ENCODE peak calls at places on chromosomes 11 and 22, in four cellular contexts. V, F, Q and O are unnamed samples.

GRCh38 chr11:16776716-16777115 is 38.3 kb downstream of the C11orf58 start:
- DNase-seq in V (no peak), F (no peak), Q (no peak), O (no peak)

GRCh38 chr11:30984827-30985226 is 384.7 kb downstream of the DCDC1 start:
- DNase-seq in V (no peak), F (no peak), Q (no peak), O (no peak)

GRCh38 chr11:121465709-121466062 is 12.9 kb upstream of the SORL1-AS1 start:
- DNase-seq in V (no peak), F (no peak), Q (no peak), O (no peak)

GRCh38 chr22:40010752-40011145 is 16.0 kb downstream of the FAM83F start:
- DNase-seq in V (no peak), F (no peak), Q (no peak), O (no peak)

GRCh38 chr22:48670317-48670716 is 1157.4 kb downstream of the BRD1 start:
- DNase-seq in V (no peak), F (no peak), Q (no peak), O (no peak)

GRCh38 chr11:12719221-12719620 is 45.0 kb downstream of the TEAD1 start:
- DNase-seq in V (no peak), F (no peak), Q (no peak), O (no peak)

GRCh38 chr11:31764186-31764730 is 46.9 kb downstream of the PAX6 start:
- DNase-seq in V (no peak), F (no peak), Q (no peak), O (no peak)

GRCh38 chr11:61267437-61267841 is 26.5 kb downstream of the PGA5 start:
- DNase-seq in V (no peak), F (peak), Q (peak), O (no peak)

GRCh38 chr11:34262601-34263081 is 95.2 kb downstream of the ABTB2 start:
- DNase-seq in V (no peak), F (no peak), Q (no peak), O (no peak)

GRCh38 chr22:37301144-37301820 is 19.0 kb downstream of the CYTH4 start:
- DNase-seq in V (no peak), F (no peak), Q (no peak), O (no peak)

GRCh38 chr11:92504534-92504933 is 279.9 kb downstream of the FAT3 start:
- DNase-seq in V (no peak), F (no peak), Q (no peak), O (no peak)

GRCh38 chr11:62880231-62880802 is 379 bp upstream of the SLC3A2 start:
- DNase-seq in V (no peak), F (no peak), Q (no peak), O (peak)

GRCh38 chr11:46142561-46142960 is 21.3 kb upstream of the PHF21A start:
- DNase-seq in V (no peak), F (no peak), Q (no peak), O (no peak)

GRCh38 chr22:24407278-24407665 is 20.1 kb upstream of the ADORA2A start:
- DNase-seq in V (no peak), F (no peak), Q (no peak), O (no peak)

GRCh38 chr11:72023335-72023734 is 24.6 kb downstream of the IL18BP start:
- DNase-seq in V (no peak), F (no peak), Q (no peak), O (no peak)

GRCh38 chr22:50701428-50702154 is 29.0 kb downstream of the SHANK3 start:
- DNase-seq in V (no peak), F (no peak), Q (no peak), O (no peak)

GRCh38 chr11:40380871-40381270 is 1078.6 kb downstream of the LRRC4C start:
- DNase-seq in V (no peak), F (no peak), Q (no peak), O (no peak)

GRCh38 chr22:28369849-28370248 is 309.8 kb downstream of the TTC28 start:
- DNase-seq in V (no peak), F (no peak), Q (peak), O (no peak)

GRCh38 chr11:43358670-43359431 is at the start of gene TTC17:
- DNase-seq in V (peak), F (peak), Q (peak), O (peak)

GRCh38 chr11:86070435-86071056 is 1.7 kb upstream of the PICALM start:
- DNase-seq in V (no peak), F (no peak), Q (no peak), O (no peak)

GRCh38 chr11:10931761-10932700 is 74.2 kb upstream of the ZBED5 start:
- DNase-seq in V (no peak), F (no peak), Q (no peak), O (peak)

GRCh38 chr11:5242933-5243844 is 6.5 kb downstream of the HBG1 start:
- DNase-seq in V (no peak), F (no peak), Q (no peak), O (no peak)

GRCh38 chr11:64850979-64851567 is 6.6 kb upstream of the CDC42BPG start:
- DNase-seq in V (no peak), F (no peak), Q (no peak), O (no peak)

GRCh38 chr22:47797546-47797945 is 1035.1 kb downstream of the TBC1D22A start:
- DNase-seq in V (no peak), F (no peak), Q (no peak), O (no peak)

GRCh38 chr11:13140028-13140870 is 131.1 kb downstream of the RASSF10 start:
- DNase-seq in V (no peak), F (peak), Q (no peak), O (peak)

GRCh38 chr11:10975287-10975721 is 117.5 kb upstream of the ZBED5 start:
- DNase-seq in V (no peak), F (no peak), Q (no peak), O (no peak)

GRCh38 chr11:43989162-43989961 is 46.9 kb downstream of the C11orf96 start:
- DNase-seq in V (no peak), F (no peak), Q (no peak), O (no peak)

GRCh38 chr11:131422491-131422890 is 52.1 kb downstream of the NTM start:
- DNase-seq in V (no peak), F (no peak), Q (no peak), O (peak)

GRCh38 chr11:128521697-128522062 is 65.7 kb downstream of the ETS1 start:
- DNase-seq in V (no peak), F (no peak), Q (no peak), O (no peak)

GRCh38 chr11:134566311-134566710 is 154.3 kb upstream of the B3GAT1 start:
- DNase-seq in V (no peak), F (no peak), Q (no peak), O (no peak)

GRCh38 chr11:44780940-44781631 is 54.3 kb downstream of the TSPAN18 start:
- DNase-seq in V (no peak), F (no peak), Q (peak), O (no peak)

GRCh38 chr11:43923327-43924111 is 18.9 kb upstream of the C11orf96 start:
- DNase-seq in V (no peak), F (no peak), Q (no peak), O (no peak)

DNA sequence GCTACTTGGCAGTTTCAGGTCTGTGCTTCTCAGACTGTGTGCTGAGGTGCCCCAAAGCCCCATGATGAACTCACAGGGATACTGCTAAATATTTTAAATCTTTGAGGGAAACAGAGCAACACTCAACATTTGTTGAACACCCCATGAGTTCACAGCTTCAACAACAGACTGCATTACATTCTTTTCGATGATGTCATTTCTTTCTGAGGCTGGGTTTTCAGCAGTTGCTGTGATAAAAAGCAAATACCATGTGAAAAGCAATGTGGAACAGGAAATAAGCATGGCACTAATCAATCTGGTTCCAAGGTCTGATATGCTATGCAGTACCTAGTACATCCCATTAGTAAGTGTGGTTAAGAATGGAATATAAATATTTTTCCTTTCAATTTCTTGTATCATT is 82.7 kb downstream of the RPL27A start:
- DNase-seq in V (no peak), F (peak), Q (no peak), O (peak)
- TF ChIP-seq RNF2 in V (no peak), F (no peak), Q (no peak), O (no peak)

GRCh38 chr11:76918941-76919386 is 58.2 kb downstream of the ACER3 start:
- DNase-seq in V (no peak), F (peak), Q (peak), O (peak)
- TF ChIP-seq RNF2 in V (no peak), F (no peak), Q (no peak), O (no peak)

DNA sequence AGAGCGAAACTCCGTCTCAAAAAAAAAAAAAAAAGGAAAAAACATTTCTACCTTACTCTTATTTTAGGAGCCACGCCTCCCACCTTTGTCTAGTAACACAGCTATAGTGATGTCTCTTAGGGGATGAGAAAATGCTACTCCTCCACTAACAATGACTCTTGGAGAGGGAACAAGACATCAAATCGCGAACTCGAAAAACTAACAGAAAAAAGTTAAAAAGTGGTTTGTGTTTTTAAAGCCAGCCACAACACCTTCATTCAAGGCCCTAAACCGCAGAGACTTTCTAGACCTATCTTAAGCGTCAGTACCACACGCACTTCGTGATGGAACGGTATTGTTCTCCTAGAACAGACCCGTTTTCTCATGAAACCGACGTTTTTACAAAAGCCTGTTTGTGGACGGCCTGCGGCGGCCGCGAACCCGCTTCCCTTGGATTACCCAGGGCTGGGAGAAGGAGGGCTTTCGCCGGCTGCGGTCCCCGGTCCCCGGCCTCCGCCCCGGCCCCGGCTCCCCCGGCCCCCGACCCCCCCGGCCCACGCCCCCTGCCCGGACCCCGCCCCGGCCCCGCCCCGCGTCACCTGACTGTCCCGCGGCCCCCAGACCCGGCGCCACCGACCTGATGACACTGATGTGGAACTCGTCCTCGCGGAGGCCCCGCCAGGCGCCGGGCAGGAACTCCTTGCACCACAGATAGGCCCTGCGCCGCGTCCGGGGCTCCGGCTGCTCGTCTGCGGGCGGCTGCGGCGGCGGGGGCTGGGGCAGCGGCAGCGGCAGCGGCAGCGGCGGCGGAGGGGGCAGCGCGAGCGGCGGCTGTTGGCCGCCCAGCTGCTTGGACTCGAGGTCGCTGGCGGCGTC is 749 bp downstream of the CHKA start:
- DNase-seq in V (no peak), F (peak), Q (peak), O (no peak)
- TF ChIP-seq RNF2 in V (no peak), F (no peak), Q (no peak), O (no peak)

GRCh38 chr22:32318361-32318760 is 39.3 kb upstream of the RFPL3 start:
- DNase-seq in V (no peak), F (no peak), Q (no peak), O (no peak)

GRCh38 chr22:32322986-32323385 is 34.7 kb upstream of the RFPL3 start:
- DNase-seq in V (no peak), F (no peak), Q (no peak), O (no peak)

GRCh38 chr22:32312748-32313147 is 44.9 kb upstream of the RFPL3 start:
- DNase-seq in V (no peak), F (no peak), Q (no peak), O (no peak)

GRCh38 chr22:32313532-32313931 is 44.1 kb upstream of the RFPL3 start:
- DNase-seq in V (no peak), F (no peak), Q (no peak), O (no peak)

DNA sequence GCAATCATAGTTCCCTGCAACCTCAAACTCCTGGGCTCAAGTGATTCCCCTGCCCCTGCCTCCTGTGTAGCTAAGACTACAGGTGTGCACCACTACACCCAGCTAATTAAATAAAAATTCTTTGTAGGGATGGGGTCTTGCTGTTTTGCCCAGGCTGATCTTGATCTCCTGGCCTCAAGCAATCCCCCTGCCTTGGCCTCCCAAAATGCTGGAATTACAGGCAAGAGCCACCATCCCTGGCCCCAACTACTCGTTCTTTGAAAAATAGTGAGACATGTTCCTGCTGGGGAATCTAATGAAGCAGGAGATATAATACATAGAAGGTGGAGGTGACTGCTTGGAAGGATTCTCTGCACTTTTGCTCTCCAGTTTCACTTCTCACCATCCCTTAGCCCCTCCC is 40.1 kb upstream of the RFPL3 start:
- DNase-seq in V (no peak), F (no peak), Q (no peak), O (no peak)
- TF ChIP-seq RNF2 in V (no peak), F (no peak), Q (no peak), O (no peak)

GRCh38 chr11:100902454-100903141 is 215.5 kb downstream of the ARHGAP42 start:
- DNase-seq in V (no peak), F (no peak), Q (no peak), O (no peak)

GRCh38 chr11:100908746-100909145 is 220.9 kb downstream of the PGR start:
- DNase-seq in V (no peak), F (no peak), Q (no peak), O (no peak)

GRCh38 chr11:100905684-100906083 is 218.6 kb downstream of the ARHGAP42 start:
- DNase-seq in V (no peak), F (no peak), Q (no peak), O (no peak)

GRCh38 chr11:100903284-100903683 is 216.2 kb downstream of the ARHGAP42 start:
- DNase-seq in V (no peak), F (no peak), Q (no peak), O (no peak)
- TF ChIP-seq RNF2 in V (no peak), F (no peak), Q (no peak), O (no peak)

GRCh38 chr22:26631282-26631681 is 9.5 kb downstream of the CRYBA4 start:
- DNase-seq in V (no peak), F (no peak), Q (no peak), O (no peak)
- TF ChIP-seq RNF2 in V (no peak), F (no peak), Q (no peak), O (no peak)

GRCh38 chr11:127454856-127455255 is 454.3 kb upstream of the KIRREL3 start:
- DNase-seq in V (no peak), F (no peak), Q (no peak), O (no peak)
- TF ChIP-seq RNF2 in V (no peak), F (no peak), Q (no peak), O (no peak)